ENCODE peak calls at places on chromosomes 5 and 9, in nine cellular contexts. F is GM06990, X is keratinocyte, W is AG04449, U is gastrocnemius medialis, Q is kidney epithelial cell, N is spleen, Z is coronary artery, B is fibroblast of pulmonary artery. D is an unnamed sample.
A peak's percentile ranks its signal among the peaks of the same experiment; 100 is the strongest.

GRCh38 chr5:74035521-74035937 is 409.5 kb downstream of the ARHGEF28 start:
- DNase-seq in N (no peak), B (peak; percentile 85), X (no peak), W (no peak), U (peak; percentile 18), Z (no peak), F (peak; percentile 22), Q (no peak), D (peak; percentile 52)

GRCh38 chr5:54959673-54960418 is 25.5 kb downstream of the ESM1 start:
- DNase-seq in Q (no peak), U (no peak), B (peak; percentile 16), X (no peak), W (no peak), N (no peak), F (no peak), Z (no peak), D (no peak)

GRCh38 chr9:34143116-34143515 is 16.6 kb upstream of the DCAF12 start:
- DNase-seq in F (no peak), Z (no peak), Q (no peak), N (no peak), X (no peak), U (no peak), W (no peak), B (no peak), D (no peak)

GRCh38 chr5:172909931-172910502 is 49.2 kb upstream of the RPL26L1 start:
- DNase-seq in Z (no peak), U (no peak), B (peak; percentile 51), W (peak; percentile 79), F (no peak), Q (no peak), X (no peak), N (no peak), D (no peak)

GRCh38 chr5:56409331-56410190 is 176.4 kb upstream of the ANKRD55 start:
- DNase-seq in Q (peak; percentile 42), F (no peak), N (no peak), B (peak; percentile 88), W (peak; percentile 50), Z (no peak), X (no peak), U (peak; percentile 21), D (no peak)

GRCh38 chr5:177426566-177427210 is at the start of gene GRK6:
- DNase-seq in X (no peak), F (peak; percentile 80), Z (peak; percentile 80), W (no peak), U (no peak), N (peak; percentile 96), B (no peak), Q (no peak), D (no peak)

GRCh38 chr9:100601216-100601615 is 23.3 kb downstream of the CAVIN4 start:
- DNase-seq in N (no peak), F (peak; percentile 3), Q (no peak), B (peak; percentile 72), U (no peak), W (no peak), X (no peak), Z (no peak), D (peak; percentile 13)

GRCh38 chr5:154779105-154779504 is 23.9 kb downstream of the LARP1 start:
- DNase-seq in X (peak; percentile 44), F (no peak), Q (peak; percentile 79), B (peak; percentile 67), N (no peak), U (peak; percentile 83), W (peak; percentile 62), Z (no peak), D (no peak)

GRCh38 chr5:32443145-32443540 is 1.4 kb downstream of the ZFR start:
- DNase-seq in F (no peak), W (no peak), B (peak; percentile 16), U (no peak), Q (no peak), N (no peak), Z (no peak), X (no peak), D (no peak)

GRCh38 chr5:14147210-14147609 is 4.1 kb downstream of the TRIO start:
- DNase-seq in Q (no peak), W (no peak), U (no peak), B (no peak), F (no peak), X (no peak), N (no peak), Z (no peak), D (no peak)

GRCh38 chr5:169893010-169893409 is 87.3 kb downstream of the INSYN2B start:
- DNase-seq in F (no peak), N (no peak), W (no peak), X (no peak), Q (no peak), Z (no peak), U (no peak), B (no peak), D (no peak)

GRCh38 chr9:84955155-84955554 is 285.6 kb downstream of the NTRK2 start:
- DNase-seq in W (no peak), Q (no peak), N (no peak), X (no peak), B (no peak), U (no peak), F (no peak), Z (no peak), D (no peak)

GRCh38 chr9:20728493-20729220 is 44.6 kb downstream of the FOCAD start:
- DNase-seq in F (no peak), W (no peak), U (no peak), Q (no peak), B (peak; percentile 84), Z (no peak), X (no peak), N (no peak), D (no peak)

GRCh38 chr5:74262810-74263209 is 377.7 kb downstream of the ENC1 start:
- DNase-seq in B (no peak), X (no peak), Q (no peak), N (no peak), W (no peak), Z (no peak), F (no peak), U (no peak), D (no peak)

GRCh38 chr9:78678901-78679300 is 382.0 kb downstream of the PSAT1 start:
- DNase-seq in B (no peak), W (no peak), Z (no peak), U (no peak), Q (no peak), N (no peak), F (no peak), X (no peak), D (no peak)

GRCh38 chr9:14654932-14655331 is 38.3 kb downstream of the ZDHHC21 start:
- DNase-seq in F (no peak), Q (no peak), W (no peak), N (no peak), B (peak; percentile 34), Z (no peak), X (no peak), U (no peak), D (no peak)

GRCh38 chr9:109517798-109518435 is 19.8 kb upstream of the PTPN3 start:
- DNase-seq in B (no peak), W (no peak), N (no peak), Z (no peak), X (no peak), U (no peak), Q (no peak), F (no peak), D (no peak)

GRCh38 chr5:84573017-84573712 is 188.5 kb upstream of the EDIL3 start:
- DNase-seq in B (no peak), U (no peak), Q (no peak), W (no peak), F (no peak), X (no peak), N (no peak), Z (no peak), D (no peak)

GRCh38 chr9:133828338-133828997 is 90.3 kb upstream of the SARDH start:
- DNase-seq in Z (no peak), X (no peak), B (no peak), Q (no peak), N (no peak), W (no peak), U (no peak), F (no peak), D (no peak)

GRCh38 chr5:15948225-15948624 is 231.4 kb downstream of the MARCHF11 start:
- DNase-seq in U (no peak), X (no peak), Z (no peak), B (no peak), Q (no peak), N (no peak), W (no peak), F (no peak), D (no peak)
- TF ChIP-seq CTCF in U (no peak), X (no peak), Z (no peak), B (peak; percentile 4), Q (no peak), N (no peak), W (no peak), F (no peak), D (no peak)

GRCh38 chr5:2738700-2739359 is 12.6 kb downstream of the IRX2 start:
- DNase-seq in B (no peak), X (no peak), Z (peak; percentile 54), W (no peak), N (no peak), Q (no peak), F (no peak), U (no peak), D (no peak)
- H3K4me3 ChIP-seq in B (peak overlapping the region; percentile 47), X (peak overlapping the region; percentile 54), Z (peak overlapping the region; percentile 75), W (peak overlapping the region; percentile 61), N (peak overlapping the region; percentile 25), Q (peak overlapping the region; percentile 36), F (no peak overlapping the region), U (peak overlapping the region; percentile 43), D (no peak overlapping the region)

GRCh38 chr5:133365326-133365725 is 247.0 kb downstream of the FSTL4 start:
- DNase-seq in X (no peak), U (no peak), Q (no peak), Z (no peak), N (no peak), B (no peak), W (no peak), F (no peak), D (no peak)
- TF ChIP-seq CTCF in X (peak; percentile 51), U (no peak), Q (peak; percentile 36), Z (no peak), N (no peak), B (no peak), W (peak; percentile 7), F (peak; percentile 58), D (peak; percentile 43)

GRCh38 chr5:119357815-119358559 is 2.2 kb downstream of the TNFAIP8 start:
- DNase-seq in W (no peak), B (no peak), Z (no peak), N (no peak), U (no peak), Q (no peak), X (no peak), F (no peak), D (no peak)

GRCh38 chr5:119357309-119357708 is 1.5 kb downstream of the TNFAIP8 start:
- DNase-seq in Q (no peak), B (no peak), U (no peak), F (no peak), Z (no peak), N (no peak), X (no peak), W (no peak), D (no peak)

GRCh38 chr5:119355244-119355635 is 579 bp upstream of the TNFAIP8 start:
- DNase-seq in X (no peak), W (no peak), Q (no peak), U (no peak), Z (no peak), F (no peak), B (no peak), N (peak; percentile 79), D (no peak)

GRCh38 chr5:119355636-119356383 is at the start of gene TNFAIP8:
- DNase-seq in X (no peak), W (no peak), U (peak; percentile 25), F (peak; percentile 85), Q (no peak), Z (peak; percentile 84), B (peak; percentile 56), N (peak; percentile 90), D (no peak)

GRCh38 chr5:119356384-119357188 is 767 bp downstream of the TNFAIP8 start:
- DNase-seq in F (no peak), U (no peak), B (no peak), X (no peak), W (no peak), Q (no peak), Z (no peak), N (no peak), D (no peak)
- H3K4me3 ChIP-seq in F (peak overlapping the region; percentile 76), U (peak overlapping the region; percentile 62), B (peak overlapping the region; percentile 68), X (peak overlapping the region; percentile 28), W (peak overlapping the region; percentile 69), Q (peak overlapping the region; percentile 51), Z (peak overlapping the region; percentile 78), N (peak overlapping the region; percentile 62), D (peak overlapping the region; percentile 77)

D was measured in GM12864.